ENCODE peak calls at places on chromosome 18, in nine cellular contexts. Z is right lobe of liver, N is prostate gland, U is H1, B is spleen, Y is HepG2, L is Peyer's patch, E is IMR-90, I is tibial nerve. D is an unnamed sample.

GRCh38 chr18:60980422-60981005 is 352.7 kb upstream of the CDH20 start:
- DNase-seq in Z (no peak), N (no peak), U (no peak), B (no peak), Y (no peak), L (no peak), E (no peak), I (no peak), D (no peak)

GRCh38 chr18:68417166-68417776 is 297.6 kb downstream of the TMX3 start:
- DNase-seq in Z (no peak), N (no peak), U (no peak), B (no peak), Y (no peak), L (no peak), E (no peak), I (no peak), D (no peak)

GRCh38 chr18:54023471-54023870 is 201.0 kb downstream of the MBD2 start:
- DNase-seq in Z (no peak), N (no peak), U (no peak), B (no peak), Y (no peak), L (no peak), E (no peak), I (no peak), D (no peak)

GRCh38 chr18:48929212-48929612 is 21.6 kb downstream of the SMAD7 start:
- DNase-seq in Z (no peak), N (no peak), U (no peak), B (no peak), Y (no peak), L (no peak), E (peak), I (no peak), D (no peak)

GRCh38 chr18:35458677-35459441 is 38.9 kb downstream of the INO80C start:
- DNase-seq in Z (peak), N (no peak), U (peak), B (peak), Y (peak), L (peak), E (peak), I (no peak), D (peak)

GRCh38 chr18:79426376-79427300 is 30.9 kb downstream of the NFATC1 start:
- DNase-seq in Z (no peak), N (no peak), U (no peak), B (peak), Y (no peak), L (no peak), E (no peak), I (no peak), D (no peak)

GRCh38 chr18:79911009-79911870 is 40.2 kb downstream of the SLC66A2 start:
- DNase-seq in Z (no peak), N (no peak), U (no peak), B (peak), Y (no peak), L (no peak), E (no peak), I (no peak), D (peak)

GRCh38 chr18:70234667-70235459 is 29.4 kb upstream of the RTTN start:
- DNase-seq in Z (no peak), N (no peak), U (no peak), B (no peak), Y (no peak), L (no peak), E (peak), I (no peak), D (no peak)

GRCh38 chr18:60383865-60384264 is 11.3 kb upstream of the MC4R start:
- DNase-seq in Z (no peak), N (no peak), U (no peak), B (no peak), Y (no peak), L (no peak), E (no peak), I (no peak), D (no peak)

GRCh38 chr18:22688877-22689496 is 244.1 kb upstream of the RBBP8 start:
- DNase-seq in Z (peak), N (no peak), U (no peak), B (no peak), Y (no peak), L (no peak), E (no peak), I (no peak), D (no peak)

DNA sequence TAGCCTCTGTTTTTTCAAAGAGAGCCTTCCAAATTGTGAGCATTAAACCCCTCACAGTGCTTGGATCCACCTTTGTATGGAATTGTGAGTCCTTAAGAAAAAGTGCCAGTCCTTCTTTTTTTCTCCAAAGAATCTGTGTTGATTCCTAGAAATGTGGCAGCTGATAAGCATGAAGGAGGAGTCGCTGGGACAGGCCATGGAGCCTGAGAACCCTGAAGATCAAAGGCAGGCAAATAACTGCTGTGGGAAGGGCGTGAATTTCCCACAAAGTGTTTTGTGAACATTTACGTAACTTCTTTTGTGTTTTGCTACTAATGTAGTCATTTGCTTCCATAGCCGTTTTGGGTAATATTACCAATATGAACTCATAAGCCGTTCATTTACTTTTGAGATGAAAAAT is 27.7 kb upstream of the CHMP1B start:
- DNase-seq in Z (no peak), N (no peak), U (no peak), B (no peak), Y (no peak), L (no peak), E (no peak), I (no peak), D (no peak)
- H3K27ac ChIP-seq in Z (no peak), N (no peak), U (no peak), B (no peak), Y (no peak), L (no peak), E (no peak), I (no peak), D (no peak)

DNA sequence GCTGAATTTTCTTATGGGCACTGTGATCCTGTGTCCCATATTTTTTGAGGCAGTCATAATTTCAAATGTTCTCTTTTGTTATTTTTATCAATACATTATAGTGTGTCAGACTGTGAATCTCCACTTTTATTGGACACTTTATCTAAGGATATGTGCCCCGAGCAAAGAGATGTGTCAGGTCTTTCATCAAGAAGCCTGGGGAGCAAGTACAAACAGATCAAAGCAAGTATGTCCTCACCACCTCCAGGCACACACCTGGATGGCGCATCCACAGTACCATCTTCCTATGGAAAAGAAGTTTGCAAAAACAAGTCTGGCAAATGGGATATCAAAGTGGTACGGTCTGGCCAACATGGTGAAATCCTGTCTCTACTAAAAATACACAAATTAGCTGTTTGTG is 81.0 kb upstream of the ZNF236 start:
- DNase-seq in Z (no peak), N (no peak), U (no peak), B (no peak), Y (no peak), L (no peak), E (no peak), I (no peak), D (no peak)
- TF ChIP-seq POLR2A in Z (no peak), N (no peak), U (no peak), B (no peak), Y (no peak), L (no peak), E (no peak), I (no peak), D (no peak)

GRCh38 chr18:62741584-62741983 is 26.2 kb downstream of the PHLPP1 start:
- DNase-seq in Z (no peak), N (no peak), U (no peak), B (no peak), Y (peak), L (no peak), E (no peak), I (no peak), D (no peak)

GRCh38 chr18:62738638-62739037 is 23.3 kb downstream of the PHLPP1 start:
- DNase-seq in Z (no peak), N (no peak), U (no peak), B (no peak), Y (no peak), L (no peak), E (no peak), I (no peak), D (no peak)

GRCh38 chr18:62744076-62744705 is 28.9 kb downstream of the PHLPP1 start:
- DNase-seq in Z (no peak), N (peak), U (no peak), B (peak), Y (peak), L (no peak), E (peak), I (no peak), D (no peak)

GRCh38 chr18:62739911-62740310 is 24.6 kb downstream of the PHLPP1 start:
- DNase-seq in Z (peak), N (peak), U (no peak), B (no peak), Y (no peak), L (no peak), E (no peak), I (no peak), D (no peak)

GRCh38 chr18:62741118-62741566 is 25.8 kb downstream of the PHLPP1 start:
- DNase-seq in Z (no peak), N (peak), U (no peak), B (no peak), Y (peak), L (peak), E (peak), I (no peak), D (peak)
- H3K27ac ChIP-seq in Z (peak), N (peak), U (no peak), B (no peak), Y (peak), L (peak), E (no peak), I (no peak), D (peak)

DNA sequence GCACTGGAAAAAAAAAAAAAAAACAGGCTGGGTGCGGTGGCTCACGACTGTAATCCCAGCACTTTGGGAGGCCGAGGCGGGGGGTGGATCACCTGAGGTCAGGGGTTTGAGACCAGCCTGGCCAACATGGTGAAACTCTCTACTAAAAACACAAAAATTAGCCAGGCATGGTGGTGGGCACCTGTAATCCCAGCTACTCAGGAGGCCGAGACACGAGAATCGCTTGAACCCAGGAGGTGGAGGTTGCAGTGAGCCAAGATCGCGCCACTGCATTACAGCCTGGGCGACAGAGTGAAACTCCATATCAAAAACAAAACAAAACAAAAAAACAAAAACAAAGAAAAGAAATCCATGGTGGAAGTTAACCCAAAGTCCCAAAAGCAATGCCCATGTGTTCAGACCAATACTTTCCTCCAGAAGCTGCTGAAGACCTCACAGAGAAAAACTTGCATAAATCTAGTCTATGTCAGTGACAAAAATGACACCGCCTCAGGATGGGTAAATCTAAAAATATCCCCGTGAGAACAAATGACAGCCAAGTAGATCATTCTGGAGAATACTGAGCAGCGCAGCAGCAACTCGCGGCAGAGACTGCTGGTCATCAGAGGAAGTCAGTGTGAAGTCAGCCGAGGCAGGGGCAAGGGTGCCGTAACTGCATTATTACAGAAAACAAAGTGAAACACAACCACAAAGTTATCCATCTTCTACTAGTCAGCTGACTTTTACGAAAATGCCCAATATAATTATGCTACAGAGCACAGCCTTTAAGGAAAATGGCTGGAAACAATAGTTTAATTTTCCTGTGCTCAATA is 41.0 kb downstream of the LPIN2 start:
- DNase-seq in Z (no peak), N (no peak), U (no peak), B (peak), Y (no peak), L (peak), E (no peak), I (no peak), D (peak)
- TF ChIP-seq POLR2A in Z (no peak), N (no peak), U (no peak), B (no peak), Y (no peak), L (peak), E (no peak), I (peak), D (no peak)

DNA sequence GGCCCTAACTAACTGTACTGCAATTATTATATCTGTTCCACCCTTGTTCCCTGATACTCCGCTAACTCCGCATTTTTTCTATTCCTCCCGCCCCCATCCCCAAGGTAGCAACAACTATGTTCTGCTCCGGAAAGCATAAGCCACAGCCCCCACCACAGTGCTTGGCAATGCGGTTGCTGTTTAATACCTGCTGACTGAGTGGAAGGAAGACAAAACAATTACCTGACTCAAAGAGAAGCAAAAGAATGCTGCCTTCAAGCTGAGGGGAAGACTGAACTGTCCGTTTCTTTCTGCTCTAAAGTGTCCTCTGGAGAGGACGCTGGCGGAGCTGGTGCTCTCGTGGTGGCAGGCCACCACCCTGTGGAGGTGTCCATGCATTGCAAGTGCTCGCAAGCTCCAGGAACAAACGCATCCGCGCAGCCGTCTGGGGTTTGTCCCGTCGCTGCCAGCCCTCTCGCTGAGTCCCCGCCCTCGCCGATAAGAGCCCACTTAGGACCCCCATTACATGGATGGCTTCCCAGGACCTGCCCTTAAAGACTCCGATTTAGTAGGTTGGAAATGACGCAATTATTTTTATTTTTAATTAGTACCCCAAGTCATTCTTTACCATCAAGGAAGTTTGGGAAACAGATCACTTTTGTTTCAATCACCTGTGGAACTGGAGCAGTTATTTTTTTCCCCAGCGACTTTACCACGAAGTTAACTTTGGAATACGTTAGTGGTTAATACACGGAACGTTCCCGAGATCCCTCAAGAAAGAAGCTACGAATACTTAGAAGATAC is 1.6 kb upstream of the MYL12A start:
- DNase-seq in Z (peak), N (peak), U (peak), B (peak), Y (peak), L (peak), E (peak), I (peak), D (peak)
- H3K27ac ChIP-seq in Z (peak), N (peak), U (no peak), B (peak), Y (peak), L (peak), E (peak), I (peak), D (peak)

GRCh38 chr18:77131100-77131651 is 1.4 kb downstream of the MBP start:
- DNase-seq in Z (peak), N (no peak), U (no peak), B (peak), Y (no peak), L (peak), E (no peak), I (no peak), D (no peak)

GRCh38 chr18:77132369-77133050 is at the start of gene MBP:
- DNase-seq in Z (peak), N (peak), U (peak), B (peak), Y (no peak), L (peak), E (no peak), I (no peak), D (peak)

GRCh38 chr18:77133051-77133919 is 702 bp upstream of the MBP start:
- DNase-seq in Z (no peak), N (no peak), U (peak), B (peak), Y (no peak), L (no peak), E (no peak), I (no peak), D (peak)

GRCh38 chr18:77130229-77131099 is 2.1 kb downstream of the MBP start:
- DNase-seq in Z (peak), N (no peak), U (no peak), B (peak), Y (no peak), L (peak), E (no peak), I (no peak), D (no peak)

DNA sequence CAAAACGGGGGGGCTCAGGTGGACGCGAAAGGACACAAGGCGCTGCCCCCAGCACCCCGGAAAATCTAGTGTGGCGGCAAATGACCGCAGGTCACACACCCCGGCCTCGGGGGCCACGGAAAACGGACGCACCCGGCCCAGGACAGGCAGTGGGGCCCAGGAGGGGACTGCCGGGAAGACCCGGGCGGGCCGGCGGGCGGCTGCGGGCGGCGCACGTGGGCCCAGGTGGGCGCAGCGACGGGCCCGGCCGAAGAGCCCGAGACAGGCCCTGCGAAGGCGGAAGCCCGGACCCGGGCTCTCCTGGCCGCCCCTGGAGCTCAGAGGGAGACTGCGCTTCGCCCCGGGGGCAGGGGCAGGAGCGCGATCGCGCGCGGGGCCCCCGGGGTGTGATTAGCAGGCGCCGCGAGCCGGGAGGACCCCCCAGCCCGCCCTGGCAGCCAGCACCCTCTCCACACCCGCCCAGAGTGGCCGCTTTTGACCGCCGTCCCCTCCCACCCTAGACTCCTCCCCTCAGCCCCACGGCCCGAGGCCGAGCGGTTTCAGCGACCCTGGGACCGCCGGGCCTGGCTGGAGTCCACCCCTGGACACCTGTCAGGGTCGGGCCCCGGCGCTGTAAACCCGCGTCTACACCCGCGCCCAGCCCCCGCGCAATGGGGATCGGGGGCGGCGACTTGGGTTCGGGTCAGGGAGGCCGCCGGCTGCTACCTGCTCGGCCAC is 773 bp downstream of the MBP start:
- DNase-seq in Z (peak), N (peak), U (no peak), B (peak), Y (no peak), L (peak), E (no peak), I (peak), D (peak)
- TF ChIP-seq POLR2A in Z (peak), N (peak), U (no peak), B (no peak), Y (peak), L (peak), E (no peak), I (peak), D (peak)

GRCh38 chr18:63198098-63198760 is 121.3 kb downstream of the BCL2 start:
- DNase-seq in Z (no peak), N (no peak), U (no peak), B (no peak), Y (no peak), L (no peak), E (no peak), I (no peak), D (no peak)
- H3K27ac ChIP-seq in Z (no peak), N (no peak), U (no peak), B (peak), Y (no peak), L (no peak), E (no peak), I (no peak), D (no peak)

DNA sequence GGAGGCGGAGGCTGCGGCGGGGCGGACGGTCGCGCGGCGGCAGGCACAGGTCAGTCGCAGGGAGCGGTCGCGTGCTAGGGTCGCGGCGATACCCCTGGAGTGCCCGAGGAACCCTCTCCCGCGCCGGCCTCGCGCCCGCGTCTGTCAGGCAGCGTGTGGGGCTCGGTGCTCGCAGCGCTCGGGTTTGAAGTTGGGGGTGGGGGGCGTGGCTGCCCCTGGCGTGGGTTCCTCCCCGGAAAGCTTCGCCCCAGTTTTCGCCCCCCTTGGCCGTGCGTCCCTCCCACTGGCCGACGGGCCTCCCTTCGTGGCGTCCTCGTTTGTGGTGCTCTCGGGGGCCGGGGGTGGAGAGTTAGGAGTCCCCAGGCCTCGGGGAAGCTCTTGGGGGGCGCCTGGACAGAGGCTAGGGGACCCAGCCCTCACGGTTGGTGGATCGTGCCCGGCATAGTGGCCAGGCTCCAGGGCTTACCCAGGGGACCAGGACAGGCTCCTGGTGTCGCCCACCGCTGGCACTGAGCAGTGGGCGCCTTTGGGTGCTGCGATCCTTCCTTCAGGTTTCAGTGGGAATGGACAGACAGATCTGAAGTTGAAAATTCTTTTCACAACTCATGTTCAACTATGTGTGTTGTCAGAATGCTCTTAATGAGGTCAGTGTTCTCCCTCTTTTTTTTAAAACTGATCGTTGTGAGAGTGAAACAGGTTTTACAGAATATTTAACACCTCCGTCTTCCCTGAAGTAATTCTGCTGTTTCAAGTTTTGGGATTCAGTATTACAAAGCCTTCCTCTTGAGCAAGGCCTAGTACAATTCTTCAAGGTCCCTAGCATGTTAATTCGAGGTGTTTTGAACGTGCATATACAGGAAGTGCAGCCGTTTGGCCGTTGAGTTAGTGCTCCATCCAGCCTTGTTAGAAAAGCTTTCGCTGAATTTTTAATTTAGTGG is 599 bp downstream of the RALBP1 start:
- DNase-seq in Z (no peak), N (peak), U (no peak), B (no peak), Y (no peak), L (peak), E (peak), I (peak), D (no peak)
- TF ChIP-seq POLR2A in Z (no peak), N (no peak), U (no peak), B (no peak), Y (peak), L (peak), E (no peak), I (no peak), D (no peak)

GRCh38 chr18:58618822-58619553 is 9.9 kb downstream of the ALPK2 start:
- DNase-seq in Z (no peak), N (no peak), U (no peak), B (no peak), Y (no peak), L (no peak), E (peak), I (no peak), D (no peak)
- H3K27ac ChIP-seq in Z (no peak), N (no peak), U (no peak), B (no peak), Y (no peak), L (no peak), E (no peak), I (no peak), D (no peak)

D was measured in uterus.